ENCODE peak calls at places on chromosome 14, in eight cellular contexts. H is HepG2, A is GM23338, V is HCT116, B is endothelial cell of umbilical vein, X is GM12878, R is H1, J is K562. L is an unnamed sample.

GRCh38 chr14:20539906-20540305 is 20.9 kb downstream of the RNASE9 start:
- DNase-seq in X (no peak), B (no peak), R (no peak), V (no peak), A (no peak), J (no peak), H (no peak), L (no peak)

GRCh38 chr14:81682134-81682533 is 148.5 kb upstream of the SEL1L start:
- DNase-seq in H (no peak), B (no peak), V (no peak), A (peak), J (no peak), R (no peak), X (no peak), L (no peak)

GRCh38 chr14:75009176-75009575 is 6.5 kb downstream of the EIF2B2 start:
- DNase-seq in B (no peak), A (no peak), V (no peak), X (no peak), R (no peak), J (no peak), H (no peak), L (no peak)

GRCh38 chr14:76781648-76782051 is 20.4 kb downstream of the VASH1 start:
- DNase-seq in X (no peak), A (no peak), B (no peak), V (no peak), J (peak), H (no peak), R (no peak), L (no peak)

GRCh38 chr14:61505815-61506809 is 184.7 kb downstream of the PRKCH start:
- DNase-seq in X (no peak), H (no peak), B (peak), J (no peak), A (no peak), V (no peak), R (no peak), L (no peak)

GRCh38 chr14:57962293-57962996 is 96.6 kb upstream of the SLC35F4 start:
- DNase-seq in B (no peak), A (peak), V (no peak), X (no peak), H (no peak), J (no peak), R (peak), L (no peak)

GRCh38 chr14:57245941-57246340 is 22.8 kb downstream of the EXOC5 start:
- DNase-seq in B (no peak), V (no peak), X (no peak), A (no peak), H (no peak), R (no peak), J (no peak), L (no peak)

GRCh38 chr14:72892103-72892878 is 1.6 kb downstream of the DPF3 start:
- DNase-seq in B (peak), X (no peak), J (no peak), H (no peak), V (no peak), R (no peak), A (peak), L (no peak)

DNA sequence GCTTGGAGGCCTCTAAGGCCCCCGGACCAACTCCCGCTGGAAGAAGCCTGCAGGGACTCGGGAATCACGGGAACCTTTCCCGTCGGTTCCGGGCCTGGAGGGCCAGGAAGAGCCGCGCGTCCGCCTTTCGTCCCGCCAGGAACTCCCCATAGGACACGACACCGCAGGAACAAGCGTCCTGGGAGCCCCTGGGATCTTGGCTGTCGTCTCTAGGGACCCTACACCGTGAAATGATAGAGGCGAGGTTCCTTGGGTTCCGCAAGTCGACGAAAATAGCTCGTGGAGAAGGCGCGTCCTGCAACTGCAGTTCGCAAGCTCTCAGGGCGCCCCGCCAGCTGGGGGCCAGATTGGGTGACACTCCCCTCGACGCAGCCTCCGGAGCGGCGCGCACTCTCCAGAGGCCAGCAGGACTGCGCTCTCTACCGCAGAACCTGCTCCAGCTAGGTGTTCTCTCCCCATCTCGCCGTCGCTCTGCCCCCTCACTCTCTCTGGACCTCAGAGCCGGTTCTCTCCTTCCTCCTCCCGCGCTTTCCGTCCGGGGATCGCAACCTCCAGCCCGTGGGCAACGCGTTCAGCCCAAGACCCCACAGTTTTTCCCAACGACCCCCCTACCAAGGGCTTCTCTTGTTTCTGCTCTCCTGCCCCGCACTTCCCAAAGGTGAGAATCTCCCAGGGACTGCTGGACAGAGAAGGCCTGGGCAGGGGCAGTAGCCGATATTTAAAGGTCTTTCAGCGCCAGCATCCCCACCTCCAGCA is 776 bp downstream of the BMP4 start:
- DNase-seq in V (no peak), H (peak), A (peak), B (peak), X (no peak), J (no peak), R (peak), L (no peak)
- H3K4me3 ChIP-seq in V (peak), H (peak), A (peak), B (peak), X (peak), J (no peak), R (peak), L (no peak)

DNA sequence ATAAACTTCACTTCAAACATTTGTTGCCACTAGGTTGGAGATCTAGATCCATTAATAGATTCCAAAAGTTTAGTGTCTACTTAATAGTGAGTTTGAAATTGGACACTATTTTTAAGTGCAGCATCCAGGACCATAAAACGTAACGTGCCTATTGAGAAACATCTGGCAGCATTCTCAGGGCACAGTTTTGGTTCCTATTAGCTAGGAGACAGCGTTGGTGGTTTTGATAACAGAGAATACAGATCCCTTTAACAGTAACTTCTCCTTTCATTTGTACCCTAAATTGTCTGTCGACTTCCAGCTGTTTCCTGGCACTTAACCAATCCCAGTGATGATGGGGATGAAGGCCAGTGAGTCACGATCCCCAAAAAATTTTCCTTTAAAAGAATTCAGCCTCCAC is 25.8 kb downstream of the KCNK10 start:
- DNase-seq in J (no peak), R (no peak), V (no peak), X (no peak), H (no peak), A (no peak), B (no peak), L (no peak)
- TF ChIP-seq POLR2AphosphoS5 in J (no peak), R (no peak), V (no peak), X (no peak), H (no peak), A (no peak), B (no peak), L (no peak)

DNA sequence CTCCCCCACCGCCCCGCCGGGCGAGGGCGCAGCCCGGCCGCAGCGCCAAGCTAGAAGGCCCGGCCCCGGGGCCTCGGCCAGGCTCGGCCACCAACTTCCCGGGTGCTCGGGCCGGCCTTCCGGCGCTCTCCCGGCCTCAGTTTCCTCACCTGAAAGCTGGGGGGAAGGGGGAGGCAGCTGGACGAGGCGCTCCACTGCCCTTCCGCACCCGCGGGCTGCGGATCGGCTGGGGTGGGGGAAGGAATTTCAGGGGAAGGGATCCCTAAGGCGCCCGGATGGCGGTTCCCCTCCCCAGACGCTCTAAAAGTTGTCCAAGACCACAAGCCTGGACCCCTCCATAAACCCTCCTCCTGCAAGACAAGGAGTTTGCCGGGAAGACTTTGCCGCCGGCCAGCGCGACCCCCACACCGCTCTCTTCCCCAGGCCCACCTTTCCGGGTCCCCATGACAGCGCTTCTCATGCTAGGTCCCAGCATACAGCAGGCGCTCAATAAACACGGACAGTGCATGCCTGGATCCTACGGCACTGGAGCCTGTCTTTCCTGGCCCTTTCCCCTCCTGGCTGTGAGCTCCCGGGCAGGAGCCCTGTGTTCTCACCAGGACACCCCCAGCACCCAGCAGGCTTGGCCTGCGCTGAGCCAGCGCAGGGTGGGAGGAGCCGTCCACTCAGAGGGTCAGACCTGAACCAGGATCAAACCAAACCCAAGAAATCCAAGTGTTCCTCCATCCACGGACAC is 18.1 kb downstream of the BEGAIN start:
- DNase-seq in B (no peak), H (no peak), V (no peak), X (no peak), J (no peak), R (no peak), A (no peak), L (no peak)
- TF ChIP-seq EZH2 in B (peak), H (peak), V (no peak), X (no peak), J (no peak), R (peak), A (peak), L (peak)

GRCh38 chr14:53127832-53128231 is 25.3 kb downstream of the DDHD1 start:
- DNase-seq in X (no peak), R (no peak), H (no peak), A (no peak), B (no peak), V (no peak), J (no peak), L (no peak)

GRCh38 chr14:53128303-53128702 is 24.8 kb downstream of the DDHD1 start:
- DNase-seq in B (no peak), V (no peak), R (no peak), A (no peak), J (no peak), X (no peak), H (no peak), L (no peak)

GRCh38 chr14:53126705-53127104 is 26.4 kb downstream of the DDHD1 start:
- DNase-seq in J (no peak), X (no peak), V (no peak), A (no peak), R (no peak), B (no peak), H (no peak), L (no peak)

GRCh38 chr14:53128706-53129105 is 24.4 kb downstream of the DDHD1 start:
- DNase-seq in A (no peak), X (no peak), H (no peak), B (no peak), J (no peak), V (no peak), R (no peak), L (no peak)

DNA sequence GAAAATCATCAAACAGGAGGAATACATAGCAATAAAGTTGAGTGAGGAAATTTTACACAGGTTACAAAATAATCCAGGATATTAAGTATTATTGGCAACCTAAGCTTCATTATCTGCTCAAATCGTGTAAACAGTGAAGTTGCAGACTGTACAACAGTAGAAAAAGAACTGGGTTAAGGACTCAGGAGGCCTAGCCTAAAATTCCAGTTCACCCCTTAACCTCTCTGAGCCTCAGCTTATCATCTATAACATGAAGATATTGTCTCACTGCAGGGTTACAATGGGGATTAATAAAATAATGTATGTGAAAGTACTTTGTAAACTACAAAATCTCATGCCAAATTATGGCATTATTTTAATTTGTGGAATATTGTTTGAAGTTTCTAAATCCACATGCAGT is 26.0 kb downstream of the DDHD1 start:
- DNase-seq in A (no peak), J (no peak), B (no peak), V (no peak), H (no peak), X (no peak), R (no peak), L (no peak)
- H3K4me3 ChIP-seq in A (no peak), J (no peak), B (no peak), V (no peak), H (no peak), X (peak), R (no peak), L (no peak)

GRCh38 chr14:69151458-69152180 is 1.3 kb downstream of the DCAF5 start:
- DNase-seq in H (peak), R (peak), X (no peak), J (peak), B (peak), A (peak), V (peak), L (no peak)

GRCh38 chr14:69153848-69154208 is 909 bp upstream of the DCAF5 start:
- DNase-seq in R (no peak), H (peak), B (peak), X (no peak), J (no peak), V (no peak), A (peak), L (no peak)

GRCh38 chr14:69154779-69155178 is 1.9 kb upstream of the DCAF5 start:
- DNase-seq in B (peak), V (no peak), X (no peak), A (peak), R (no peak), H (peak), J (no peak), L (no peak)

GRCh38 chr14:69152181-69152943 is 557 bp downstream of the DCAF5 start:
- DNase-seq in V (no peak), R (peak), B (peak), X (no peak), A (peak), H (peak), J (peak), L (no peak)

DNA sequence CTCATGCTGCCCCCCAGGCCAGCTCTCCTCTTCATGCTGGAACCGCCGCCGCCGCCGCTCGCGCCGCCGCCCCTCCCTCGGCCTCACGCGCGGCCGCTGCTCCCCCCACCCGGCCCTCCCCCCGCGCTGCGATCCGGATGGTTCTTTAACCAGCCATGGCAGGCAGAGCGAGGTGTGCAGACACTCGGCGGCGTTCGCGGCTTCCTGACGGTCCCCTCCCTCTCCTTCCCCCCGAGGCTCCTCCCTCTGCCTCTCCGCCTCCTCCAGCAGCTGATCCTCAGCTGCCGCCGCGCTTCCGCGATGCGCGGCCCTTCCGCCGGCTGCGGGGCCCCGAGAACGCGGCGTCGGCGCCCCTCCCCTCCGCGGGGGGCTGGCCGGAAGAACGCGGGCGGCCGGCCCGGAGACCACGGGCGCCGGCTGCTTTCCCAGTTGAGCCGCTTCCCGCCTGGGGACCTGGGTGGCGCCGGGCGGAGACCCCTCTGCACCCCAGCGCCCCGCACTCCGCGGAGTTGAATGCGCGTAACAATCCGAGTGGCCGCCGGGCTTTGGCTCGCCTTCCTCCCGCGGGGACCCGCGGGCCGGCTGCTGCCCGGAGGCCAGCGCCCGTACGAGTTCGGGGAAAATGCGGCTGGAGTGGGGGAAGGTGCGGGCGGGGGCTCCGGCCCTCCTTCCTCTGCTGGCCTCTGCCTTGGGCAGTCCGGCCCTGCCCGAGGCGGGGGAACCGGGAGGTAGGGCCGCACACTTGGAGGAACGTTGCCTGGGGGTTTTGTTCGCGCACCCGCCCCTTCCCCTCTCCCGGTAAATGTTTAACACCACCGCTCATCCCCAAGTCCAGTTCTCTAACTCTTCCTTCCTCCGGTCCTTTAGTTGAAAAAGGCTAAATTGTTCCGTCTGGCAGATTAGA is at the start of gene DCAF5:
- DNase-seq in R (peak), V (peak), A (peak), X (peak), J (peak), B (peak), H (peak), L (no peak)
- TF ChIP-seq POLR2AphosphoS5 in R (peak), V (peak), A (peak), X (no peak), J (no peak), B (peak), H (peak), L (peak)

DNA sequence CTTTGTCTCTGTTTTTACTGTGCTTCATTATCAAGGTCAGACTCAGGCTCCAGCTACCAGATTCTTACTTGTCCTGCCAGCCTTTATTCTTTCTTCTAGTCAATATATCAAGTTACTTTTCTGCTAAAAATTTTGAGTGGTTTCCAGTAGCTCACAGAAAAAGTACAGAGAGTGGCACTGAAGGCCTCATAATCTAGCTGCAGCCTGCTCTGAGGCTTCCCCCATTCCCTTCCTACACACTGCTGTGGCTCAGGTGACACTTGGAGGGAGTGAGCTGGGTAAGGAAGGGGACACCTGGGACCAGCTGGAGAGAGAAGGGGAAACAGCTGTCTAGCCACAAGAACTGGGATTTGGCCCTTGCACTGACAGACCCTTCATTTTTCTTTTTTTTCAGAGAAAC is 25.4 kb downstream of the TTC6 start:
- DNase-seq in V (no peak), R (no peak), A (no peak), J (no peak), H (no peak), B (no peak), X (no peak), L (no peak)
- TF ChIP-seq EZH2 in V (no peak), R (no peak), A (no peak), J (no peak), H (no peak), B (no peak), X (no peak), L (no peak)

DNA sequence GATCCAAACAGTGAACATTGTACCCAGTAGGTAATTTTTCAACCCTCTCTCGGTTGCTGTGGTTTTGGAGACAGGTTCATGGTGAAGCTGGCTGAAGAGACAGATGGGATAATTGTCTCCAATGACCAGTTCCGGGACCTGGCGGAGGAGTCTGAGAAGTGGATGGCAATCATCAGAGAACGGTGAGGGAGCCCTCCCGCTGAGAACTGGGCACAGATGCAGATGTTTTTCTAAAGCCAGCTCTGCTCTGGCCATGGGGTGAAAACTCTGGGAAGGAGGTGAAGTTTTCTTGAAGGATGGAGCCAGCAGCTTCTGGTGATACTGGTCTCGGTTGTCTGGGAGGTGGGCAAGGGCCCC is 6.2 kb downstream of the KHNYN start:
- DNase-seq in X (no peak), R (no peak), V (no peak), A (no peak), H (no peak), B (no peak), J (no peak), L (no peak)
- H3K4me3 ChIP-seq in X (no peak), R (no peak), V (no peak), A (no peak), H (no peak), B (no peak), J (no peak), L (no peak)

GRCh38 chr14:22563987-22564386 is 25.0 kb downstream of the DAD1 start:
- DNase-seq in A (no peak), B (no peak), H (no peak), R (no peak), J (no peak), V (no peak), X (peak), L (no peak)
- TF ChIP-seq POLR2AphosphoS5 in A (no peak), B (no peak), H (no peak), R (no peak), J (no peak), V (no peak), X (peak), L (no peak)